ENCODE peak calls at places on chromosomes 2 and 18, in seven cellular contexts. C is stimulated activated CD8-positive, alpha-beta memory T cell treated with anti-CD3 and anti-CD28 coated beads, Interleukin-15, amount 100 ng/mL, for 24 hours; M is T-helper 2 cell; W is LHCN-M2; F is T-helper 17 cell; I is stimulated activated CD4-positive, alpha-beta T cell treated with anti-CD3 and anti-CD28 coated beads, Interleukin-2, amount 100 ng/mL, for 48 hours; X is NCI-H748 treated with DMSO at 0.1 percent for 48 hours. A is an unnamed sample.

GRCh38 chr2:241947876-241948275 is 78.3 kb downstream of the RTP5 start:
- DNase-seq in I (no peak), C (no peak), W (no peak), F (no peak), M (no peak), X (no peak), A (no peak)

GRCh38 chr2:196086517-196087368 is 18.1 kb upstream of the DNAH7 start:
- DNase-seq in C (no peak), X (no peak), W (no peak), M (no peak), F (no peak), I (no peak), A (no peak)

GRCh38 chr2:10405441-10405840 is 42.7 kb downstream of the ODC1 start:
- DNase-seq in M (no peak), F (no peak), I (no peak), W (peak), X (no peak), C (no peak), A (peak)

GRCh38 chr2:102191501-102191900 is 4.7 kb downstream of the IL1RL2 start:
- DNase-seq in X (no peak), W (no peak), F (no peak), C (no peak), M (no peak), I (no peak), A (no peak)

GRCh38 chr18:13447621-13448020 is 229.1 kb downstream of the LDLRAD4 start:
- DNase-seq in X (peak), F (no peak), M (no peak), W (peak), I (no peak), C (no peak), A (no peak)

GRCh38 chr2:202164409-202164808 is 74.0 kb downstream of the SUMO1 start:
- DNase-seq in C (no peak), I (no peak), X (no peak), W (no peak), M (no peak), F (no peak), A (no peak)

GRCh38 chr2:120587326-120587996 is 148.2 kb upstream of the GLI2 start:
- DNase-seq in F (no peak), W (no peak), I (no peak), C (no peak), X (no peak), M (no peak), A (no peak)

GRCh38 chr2:64313311-64313710 is 140.7 kb upstream of the LGALSL start:
- DNase-seq in F (no peak), M (no peak), W (no peak), I (no peak), X (no peak), C (no peak), A (no peak)

GRCh38 chr2:168231609-168232241 is 15.7 kb downstream of the STK39 start:
- DNase-seq in C (no peak), F (no peak), M (no peak), X (no peak), W (no peak), I (no peak), A (no peak)

GRCh38 chr2:238743243-238744068 is 104.4 kb upstream of the TWIST2 start:
- DNase-seq in M (no peak), X (no peak), F (no peak), W (no peak), C (no peak), I (no peak), A (no peak)

GRCh38 chr18:58213931-58214431 is 170.0 kb downstream of the NEDD4L start:
- DNase-seq in C (no peak), M (no peak), X (no peak), I (no peak), W (peak), F (no peak), A (no peak)

GRCh38 chr2:179991344-179991743 is 15.8 kb downstream of the CWC22 start:
- DNase-seq in F (no peak), C (no peak), W (peak), M (no peak), I (no peak), X (no peak), A (peak)

GRCh38 chr2:63544017-63544627 is 44.2 kb downstream of the WDPCP start:
- DNase-seq in I (no peak), X (no peak), W (peak), C (no peak), M (no peak), F (no peak), A (peak)

GRCh38 chr2:161103451-161103831 is 56.8 kb upstream of the TANK start:
- DNase-seq in W (no peak), M (no peak), X (no peak), C (no peak), I (no peak), F (no peak), A (no peak)

GRCh38 chr2:149004836-149005235 is 33.7 kb upstream of the LYPD6B start:
- DNase-seq in F (no peak), W (peak), X (no peak), M (no peak), I (no peak), C (no peak), A (no peak)

GRCh38 chr2:66523990-66524389 is 89.1 kb downstream of the MEIS1 start:
- DNase-seq in F (no peak), I (no peak), C (no peak), W (no peak), M (no peak), X (no peak), A (no peak)

GRCh38 chr2:238995634-238996033 is 147.7 kb downstream of the TWIST2 start:
- DNase-seq in M (no peak), W (peak), F (no peak), C (no peak), X (no peak), I (no peak), A (no peak)

GRCh38 chr2:113324684-113325160 is 46.0 kb upstream of the PAX8 start:
- DNase-seq in M (peak), X (peak), F (no peak), W (peak), C (peak), I (peak), A (peak)

GRCh38 chr18:478679-479078 is 21.8 kb downstream of the COLEC12 start:
- DNase-seq in C (no peak), F (no peak), X (no peak), M (no peak), W (peak), I (no peak), A (no peak)

GRCh38 chr2:200749631-200750322 is 61.9 kb upstream of the BZW1 start:
- DNase-seq in M (no peak), W (no peak), I (no peak), X (no peak), F (no peak), C (no peak), A (no peak)

GRCh38 chr2:191657977-191658376 is 20.0 kb upstream of the NABP1 start:
- DNase-seq in X (no peak), I (no peak), W (peak), C (no peak), M (no peak), F (no peak), A (no peak)

GRCh38 chr18:26617151-26617554 is 68.8 kb upstream of the KCTD1 start:
- DNase-seq in I (no peak), F (no peak), X (no peak), W (peak), M (no peak), C (no peak), A (peak)

GRCh38 chr2:136785215-136785614 is 19.9 kb downstream of the THSD7B start:
- DNase-seq in M (no peak), W (no peak), I (no peak), F (no peak), C (no peak), X (no peak), A (no peak)

GRCh38 chr2:47656715-47657600 is 126.0 kb upstream of the MSH6 start:
- DNase-seq in F (no peak), M (no peak), C (no peak), W (no peak), I (no peak), X (no peak), A (no peak)

GRCh38 chr2:233600361-233600760 is 17.1 kb upstream of the UGT1A8 start:
- DNase-seq in I (no peak), M (no peak), F (no peak), C (no peak), X (no peak), W (no peak), A (no peak)

GRCh38 chr2:164824865-164825264 is 16.8 kb downstream of the COBLL1 start:
- DNase-seq in W (peak), I (no peak), F (no peak), C (no peak), X (no peak), M (no peak), A (no peak)

GRCh38 chr2:109383505-109384307 is 230.1 kb downstream of the SEPTIN10 start:
- DNase-seq in I (no peak), M (no peak), X (no peak), C (no peak), F (no peak), W (no peak), A (no peak)

GRCh38 chr2:10406016-10406415 is 42.1 kb downstream of the ODC1 start:
- DNase-seq in W (no peak), I (no peak), F (no peak), X (no peak), C (no peak), M (no peak), A (no peak)

GRCh38 chr2:233857511-233858118 is 3.3 kb upstream of the HJURP start:
- DNase-seq in F (peak), I (peak), X (peak), M (peak), C (peak), W (no peak), A (peak)